ENCODE peak calls at places on chromosome 14, in nine cellular contexts. S, B, Q, A, N, C, T, U and P are unnamed samples.

GRCh38 chr14:33738481-33738880 is 212.4 kb downstream of the EGLN3 start:
- DNase-seq in S (no peak), B (no peak), Q (no peak), A (no peak), N (no peak), C (no peak), T (no peak), U (no peak), P (no peak)

GRCh38 chr14:75825147-75825592 is 156.6 kb downstream of the TGFB3 start:
- DNase-seq in S (no peak), B (no peak), Q (no peak), A (no peak), N (no peak), C (no peak), T (no peak), U (peak), P (no peak)

GRCh38 chr14:36950812-36951211 is 221.6 kb downstream of the SLC25A21 start:
- DNase-seq in S (no peak), B (no peak), Q (no peak), A (no peak), N (no peak), C (no peak), T (no peak), U (no peak), P (no peak)

GRCh38 chr14:52977798-52978197 is 26.9 kb upstream of the FERMT2 start:
- DNase-seq in S (no peak), B (no peak), Q (no peak), A (no peak), N (no peak), C (no peak), T (no peak), U (peak), P (no peak)

GRCh38 chr14:106277503-106277902 is 751.1 kb downstream of the TMEM121 start:
- DNase-seq in S (no peak), B (peak), Q (peak), A (peak), N (peak), C (peak), T (no peak), U (no peak), P (peak)

GRCh38 chr14:39091716-39092115 is 11.3 kb downstream of the SEC23A start:
- DNase-seq in S (no peak), B (no peak), Q (no peak), A (no peak), N (no peak), C (no peak), T (no peak), U (no peak), P (no peak)

GRCh38 chr14:88352299-88353097 is 29.4 kb upstream of the KCNK10 start:
- DNase-seq in S (no peak), B (peak), Q (no peak), A (no peak), N (no peak), C (no peak), T (peak), U (peak), P (no peak)

GRCh38 chr14:77681196-77682157 is 26.3 kb downstream of the ALKBH1 start:
- DNase-seq in S (no peak), B (peak), Q (no peak), A (no peak), N (no peak), C (no peak), T (no peak), U (peak), P (no peak)

GRCh38 chr14:100778951-100779690 is 46.8 kb upstream of the MEG3 start:
- DNase-seq in S (peak), B (no peak), Q (peak), A (no peak), N (no peak), C (no peak), T (no peak), U (no peak), P (no peak)

GRCh38 chr14:61543946-61544345 is 151.4 kb upstream of the HIF1A start:
- DNase-seq in S (no peak), B (no peak), Q (no peak), A (no peak), N (no peak), C (no peak), T (no peak), U (no peak), P (no peak)

GRCh38 chr14:93939304-93940229 is 12.4 kb downstream of the FAM181A start:
- DNase-seq in S (peak), B (peak), Q (peak), A (peak), N (peak), C (peak), T (peak), U (peak), P (peak)

GRCh38 chr14:63759454-63759853 is 31.6 kb upstream of the SGPP1 start:
- DNase-seq in S (no peak), B (peak), Q (peak), A (no peak), N (no peak), C (no peak), T (no peak), U (peak), P (no peak)

GRCh38 chr14:52075371-52075770 is 6.5 kb upstream of the NID2 start:
- DNase-seq in S (no peak), B (no peak), Q (no peak), A (no peak), N (no peak), C (no peak), T (no peak), U (no peak), P (no peak)

GRCh38 chr14:75985618-75986438 is at the start of gene IFT43:
- DNase-seq in S (peak), B (peak), Q (peak), A (peak), N (peak), C (peak), T (peak), U (peak), P (peak)

GRCh38 chr14:101032433-101032832 is 128.9 kb upstream of the RTL1 start:
- DNase-seq in S (no peak), B (no peak), Q (no peak), A (no peak), N (no peak), C (no peak), T (no peak), U (no peak), P (no peak)

GRCh38 chr14:69703047-69704046 is 63.6 kb upstream of the SRSF5 start:
- DNase-seq in S (no peak), B (no peak), Q (no peak), A (no peak), N (no peak), C (no peak), T (no peak), U (no peak), P (no peak)

GRCh38 chr14:31966896-31967668 is 110.0 kb upstream of the ARHGAP5 start:
- DNase-seq in S (no peak), B (no peak), Q (no peak), A (no peak), N (no peak), C (no peak), T (no peak), U (no peak), P (no peak)

GRCh38 chr14:38391334-38391733 is 135.4 kb upstream of the CLEC14A start:
- DNase-seq in S (no peak), B (peak), Q (no peak), A (no peak), N (no peak), C (no peak), T (no peak), U (peak), P (no peak)

GRCh38 chr14:21275261-21275858 is 4.5 kb upstream of the RPGRIP1 start:
- DNase-seq in S (no peak), B (no peak), Q (no peak), A (no peak), N (no peak), C (no peak), T (no peak), U (no peak), P (no peak)

GRCh38 chr14:102544745-102545460 is 35.3 kb upstream of the ANKRD9 start:
- DNase-seq in S (no peak), B (no peak), Q (peak), A (no peak), N (no peak), C (peak), T (no peak), U (no peak), P (no peak)

GRCh38 chr14:54267172-54267571 is 129.6 kb upstream of the CDKN3 start:
- DNase-seq in S (no peak), B (no peak), Q (peak), A (no peak), N (no peak), C (no peak), T (no peak), U (no peak), P (peak)

GRCh38 chr14:75725481-75725880 is 64.4 kb downstream of the TTLL5 start:
- DNase-seq in S (no peak), B (peak), Q (no peak), A (no peak), N (no peak), C (no peak), T (no peak), U (no peak), P (no peak)

GRCh38 chr14:22070119-22070982 is 396.7 kb upstream of the OR4E1 start:
- DNase-seq in S (no peak), B (peak), Q (no peak), A (peak), N (peak), C (peak), T (peak), U (no peak), P (no peak)

GRCh38 chr14:21039059-21039422 is 3.1 kb upstream of the RNASE7 start:
- DNase-seq in S (peak), B (no peak), Q (no peak), A (no peak), N (no peak), C (no peak), T (peak), U (peak), P (no peak)

GRCh38 chr14:94081386-94081820 is 293 bp downstream of the IFI27L1 start:
- DNase-seq in S (no peak), B (no peak), Q (no peak), A (peak), N (no peak), C (no peak), T (no peak), U (no peak), P (no peak)

GRCh38 chr14:24937300-24937699 is 112.6 kb downstream of the STXBP6 start:
- DNase-seq in S (no peak), B (no peak), Q (no peak), A (no peak), N (no peak), C (no peak), T (no peak), U (no peak), P (no peak)

GRCh38 chr14:54467280-54467679 is 21.5 kb downstream of the GMFB start:
- DNase-seq in S (no peak), B (no peak), Q (no peak), A (no peak), N (no peak), C (no peak), T (no peak), U (no peak), P (no peak)

GRCh38 chr14:55094630-55095157 is 34.4 kb upstream of the LGALS3 start:
- DNase-seq in S (no peak), B (no peak), Q (no peak), A (no peak), N (no peak), C (no peak), T (no peak), U (peak), P (no peak)

GRCh38 chr14:69684461-69685183 is 73.2 kb downstream of the SUSD6 start:
- DNase-seq in S (no peak), B (no peak), Q (no peak), A (no peak), N (no peak), C (no peak), T (no peak), U (no peak), P (no peak)

GRCh38 chr14:103130965-103131364 is 7.7 kb downstream of the TNFAIP2 start:
- DNase-seq in S (no peak), B (peak), Q (no peak), A (no peak), N (no peak), C (no peak), T (no peak), U (peak), P (no peak)

GRCh38 chr14:66628646-66629045 is 120.7 kb downstream of the GPHN start:
- DNase-seq in S (no peak), B (no peak), Q (no peak), A (no peak), N (no peak), C (no peak), T (no peak), U (no peak), P (no peak)

GRCh38 chr14:68624541-68625220 is 168.2 kb downstream of the ZFP36L1 start:
- DNase-seq in S (no peak), B (no peak), Q (no peak), A (no peak), N (no peak), C (no peak), T (no peak), U (no peak), P (no peak)

GRCh38 chr14:75514673-75515630 is 7.3 kb upstream of the BATF start:
- DNase-seq in S (no peak), B (no peak), Q (peak), A (peak), N (peak), C (peak), T (no peak), U (peak), P (peak)

GRCh38 chr14:64644629-64645028 is 59.6 kb upstream of the PLEKHG3 start:
- DNase-seq in S (no peak), B (no peak), Q (no peak), A (no peak), N (no peak), C (no peak), T (no peak), U (no peak), P (no peak)

GRCh38 chr14:28769358-28769757 is 2.8 kb downstream of the FOXG1 start:
- DNase-seq in S (no peak), B (no peak), Q (no peak), A (no peak), N (no peak), C (no peak), T (no peak), U (no peak), P (no peak)

GRCh38 chr14:65434216-65434850 is 21.8 kb downstream of the FUT8 start:
- DNase-seq in S (no peak), B (no peak), Q (no peak), A (no peak), N (no peak), C (no peak), T (no peak), U (no peak), P (no peak)

GRCh38 chr14:25389948-25390347 is 340.0 kb upstream of the STXBP6 start:
- DNase-seq in S (no peak), B (peak), Q (no peak), A (no peak), N (no peak), C (no peak), T (no peak), U (no peak), P (no peak)